ENCODE peak calls at places on chromosomes 12 and 14, in four cellular contexts. U, I, C and G are unnamed samples.

GRCh38 chr12:79534029-79534867 is 156.5 kb downstream of the PAWR start:
- DNase-seq in C (no peak), I (no peak), U (no peak), G (no peak)

GRCh38 chr14:78164226-78164853 is 5.8 kb upstream of the NRXN3 start:
- DNase-seq in U (peak), I (no peak), C (peak), G (no peak)

GRCh38 chr12:12585115-12585862 is 22.6 kb upstream of the DUSP16 start:
- DNase-seq in C (no peak), U (peak), I (no peak), G (no peak)

GRCh38 chr14:53953828-53954550 is 2.6 kb downstream of the BMP4 start:
- DNase-seq in U (peak), I (peak), C (peak), G (no peak)

GRCh38 chr14:92956961-92957360 is 34.0 kb downstream of the CHGA start:
- DNase-seq in C (no peak), U (no peak), I (no peak), G (no peak)

GRCh38 chr12:48861111-48861510 is 4.6 kb downstream of the RND1 start:
- DNase-seq in I (no peak), U (no peak), C (no peak), G (no peak)

GRCh38 chr12:96108321-96108720 is 72.9 kb upstream of the LTA4H start:
- DNase-seq in I (no peak), U (no peak), C (peak), G (no peak)

GRCh38 chr12:29572938-29573337 is 75.5 kb upstream of the OVCH1 start:
- DNase-seq in I (no peak), C (no peak), U (no peak), G (no peak)

GRCh38 chr12:92272301-92272964 is 126.8 kb upstream of the BTG1 start:
- DNase-seq in I (no peak), U (no peak), C (no peak), G (no peak)

GRCh38 chr14:106822905-106823304 is 1296.5 kb downstream of the TMEM121 start:
- DNase-seq in U (no peak), C (no peak), I (no peak), G (no peak)

GRCh38 chr12:115750340-115750739 is 527.2 kb downstream of the MED13L start:
- DNase-seq in C (no peak), I (no peak), U (no peak), G (no peak)

GRCh38 chr12:77746108-77746507 is 84.6 kb upstream of the NAV3 start:
- DNase-seq in U (no peak), I (no peak), C (no peak), G (peak)

GRCh38 chr12:72273851-72274284 is 1.7 kb downstream of the TRHDE start:
- DNase-seq in C (no peak), U (no peak), I (peak), G (no peak)

GRCh38 chr12:56338643-56339422 is at the start of gene IL23A:
- DNase-seq in I (no peak), U (no peak), C (peak), G (peak)

GRCh38 chr12:118183155-118183554 is 47.2 kb downstream of the PEBP1 start:
- DNase-seq in C (no peak), U (no peak), I (no peak), G (no peak)

GRCh38 chr12:20883288-20883687 is 72.8 kb downstream of the SLCO1B3 start:
- DNase-seq in C (peak), U (no peak), I (no peak), G (no peak)

GRCh38 chr12:84937383-84937782 is 24.8 kb upstream of the SLC6A15 start:
- DNase-seq in C (no peak), U (no peak), I (no peak), G (no peak)

GRCh38 chr14:50666772-50667490 is 1.2 kb downstream of the SAV1 start:
- DNase-seq in C (peak), I (peak), U (peak), G (no peak)

GRCh38 chr14:50668852-50669194 is 717 bp upstream of the SAV1 start:
- DNase-seq in C (no peak), I (no peak), U (no peak), G (no peak)

GRCh38 chr14:50669441-50669986 is 1.4 kb upstream of the SAV1 start:
- DNase-seq in U (no peak), C (no peak), I (no peak), G (no peak)

GRCh38 chr14:50667491-50668007 is 557 bp downstream of the SAV1 start:
- DNase-seq in I (peak), U (no peak), C (peak), G (no peak)

DNA sequence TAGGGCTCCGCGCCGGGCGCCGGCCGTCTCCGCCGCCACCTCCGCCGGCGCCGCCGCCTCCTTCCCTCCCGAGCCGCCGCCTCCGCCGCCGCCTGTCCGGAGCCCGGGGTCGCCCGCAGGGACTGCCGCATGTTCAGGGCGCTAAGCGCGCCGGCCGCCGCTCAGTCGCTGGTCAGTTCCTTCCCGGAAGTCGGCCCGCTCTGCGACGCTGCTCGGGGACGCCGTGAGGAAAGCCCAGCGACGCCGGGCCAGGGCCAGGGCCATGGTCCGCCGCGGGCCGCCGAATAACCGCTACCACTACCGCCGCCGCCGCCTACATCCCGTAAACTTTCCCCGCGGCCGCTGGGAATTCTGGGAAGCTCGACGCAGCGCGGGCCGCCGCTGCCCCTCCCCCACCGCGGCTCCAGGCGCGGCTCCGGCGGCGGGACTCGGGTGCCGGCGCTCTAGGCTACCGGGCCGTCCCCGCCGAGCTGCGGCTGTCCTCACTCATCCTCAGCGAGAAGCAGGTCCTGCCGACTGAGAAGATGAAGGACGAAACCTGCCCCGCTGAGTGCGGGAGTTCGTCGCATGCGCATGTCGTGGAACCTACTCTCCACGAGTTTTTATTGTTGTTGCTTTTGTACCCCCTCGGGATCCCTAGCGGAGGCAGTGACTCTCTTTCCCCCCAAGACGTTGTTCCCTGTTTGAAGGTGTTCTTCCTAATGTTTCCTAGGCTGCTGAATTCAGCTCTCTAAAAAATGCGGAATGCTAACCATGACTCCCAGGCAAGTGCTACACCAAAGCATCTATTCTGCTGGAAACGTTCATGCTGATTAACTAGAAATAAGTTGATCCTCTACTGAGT is at the start of gene SAV1:
- DNase-seq in C (peak), I (peak), U (peak), G (no peak)
- TF ChIP-seq EP300 in C (peak), I (peak), U (no peak), G (no peak)

DNA sequence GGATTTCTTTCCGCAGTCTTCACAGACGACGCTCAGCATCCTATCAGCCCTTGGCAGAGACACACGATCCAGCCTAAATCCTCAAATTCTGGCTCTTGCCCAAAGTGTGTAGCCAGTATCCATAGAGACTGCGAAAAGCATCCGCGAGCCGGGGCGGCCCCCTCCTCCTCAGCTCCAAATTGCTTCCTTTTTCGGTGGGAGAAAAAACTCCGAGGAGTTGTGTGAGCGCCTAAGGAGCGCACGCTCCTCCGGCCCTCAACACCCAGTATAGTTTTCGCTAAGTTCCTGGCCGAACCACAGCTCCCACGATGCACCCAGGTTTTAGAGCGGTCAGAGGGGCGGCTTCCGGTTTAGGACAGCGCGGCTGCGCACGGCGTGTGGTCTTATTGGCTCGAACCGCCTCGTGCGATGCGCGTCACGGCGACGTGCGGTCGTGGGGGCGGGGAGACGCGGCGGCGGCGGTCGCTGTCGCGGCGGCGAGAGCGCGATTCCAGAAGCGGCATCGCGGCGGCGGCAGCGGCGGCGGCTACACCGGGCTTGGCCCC is at the start of gene ADIPOR2:
- DNase-seq in C (peak), I (peak), U (peak), G (peak)
- TF ChIP-seq EP300 in C (no peak), I (no peak), U (peak), G (no peak)

GRCh38 chr14:93984987-93985410 is 8.6 kb upstream of the ASB2 start:
- DNase-seq in I (no peak), U (peak), C (peak), G (no peak)
- TF ChIP-seq EP300 in I (no peak), U (no peak), C (no peak), G (no peak)

DNA sequence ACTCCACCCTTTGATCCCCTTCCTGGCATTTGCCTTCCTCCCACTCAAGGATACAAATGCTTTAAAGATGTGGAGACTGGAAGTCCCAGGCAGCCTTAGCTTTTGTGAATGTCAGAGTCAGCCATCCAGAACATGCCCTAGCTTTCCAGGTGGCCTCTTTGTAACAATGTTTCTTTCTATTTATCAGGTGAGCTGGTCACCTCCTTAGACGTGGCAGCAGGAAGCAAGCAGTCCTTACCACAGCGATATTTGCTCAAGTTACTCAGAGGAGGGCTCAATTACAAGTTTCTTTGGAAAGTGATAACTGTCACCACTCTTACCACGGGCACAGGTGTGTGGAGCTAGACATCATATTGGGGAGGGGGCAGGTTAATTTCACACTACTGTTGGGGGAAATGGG is 4.8 kb downstream of the GALNT6 start:
- DNase-seq in U (no peak), C (no peak), I (no peak), G (no peak)
- TF ChIP-seq EP300 in U (no peak), C (no peak), I (no peak), G (no peak)

DNA sequence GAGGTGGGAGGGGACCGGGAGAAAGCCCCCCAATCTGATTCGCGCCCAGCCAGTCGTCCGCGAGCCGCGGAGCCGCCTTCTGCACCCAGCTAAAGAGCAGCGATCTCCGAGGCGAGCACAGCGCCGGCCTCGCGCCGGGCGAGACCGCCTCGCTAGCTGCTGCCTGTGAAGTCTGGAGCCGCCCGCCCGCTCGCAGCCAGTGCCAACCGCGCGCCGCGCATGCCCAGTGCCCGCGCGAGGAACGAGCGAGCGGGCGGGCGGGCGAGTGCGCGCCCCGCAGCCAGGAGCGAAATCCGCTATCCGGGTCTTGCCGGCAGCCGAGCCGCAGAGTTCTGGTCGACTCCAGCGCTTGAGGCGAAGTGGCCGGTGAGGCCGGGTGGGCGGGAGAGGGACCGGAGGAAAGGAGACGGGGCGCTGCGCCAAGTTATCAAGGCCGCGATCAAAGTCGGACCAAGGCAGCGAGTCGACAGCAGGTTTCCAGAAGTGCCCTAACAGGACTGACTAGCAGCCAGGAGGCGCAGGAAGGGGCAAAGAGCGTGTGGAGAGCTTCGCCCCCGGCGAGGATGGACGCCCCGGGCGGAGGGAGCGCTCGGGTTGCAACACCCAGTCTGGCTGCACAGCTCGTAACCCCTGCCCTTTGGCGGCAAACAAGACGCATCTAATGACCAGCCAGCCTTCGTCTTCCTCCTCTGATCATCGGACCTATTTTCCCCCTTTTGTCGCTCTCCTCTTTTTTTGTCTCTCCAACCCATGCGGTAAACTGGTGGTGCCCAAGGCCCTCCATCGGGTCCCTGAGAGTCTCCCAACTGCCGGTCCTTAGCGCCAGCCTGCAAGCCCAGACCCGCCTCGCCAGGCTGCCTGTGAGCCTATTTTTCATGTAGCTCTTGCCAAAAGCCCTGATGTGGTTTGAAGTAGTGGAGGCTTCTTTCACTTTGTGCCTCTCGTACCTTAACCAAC is at the start of gene EPS8:
- DNase-seq in C (peak), U (peak), I (peak), G (peak)
- TF ChIP-seq EP300 in C (no peak), U (no peak), I (peak), G (peak)

GRCh38 chr12:59874781-59875180 is 279.0 kb downstream of the SLC16A7 start:
- DNase-seq in I (no peak), U (no peak), C (no peak), G (no peak)
- TF ChIP-seq EP300 in I (no peak), U (no peak), C (no peak), G (no peak)

DNA sequence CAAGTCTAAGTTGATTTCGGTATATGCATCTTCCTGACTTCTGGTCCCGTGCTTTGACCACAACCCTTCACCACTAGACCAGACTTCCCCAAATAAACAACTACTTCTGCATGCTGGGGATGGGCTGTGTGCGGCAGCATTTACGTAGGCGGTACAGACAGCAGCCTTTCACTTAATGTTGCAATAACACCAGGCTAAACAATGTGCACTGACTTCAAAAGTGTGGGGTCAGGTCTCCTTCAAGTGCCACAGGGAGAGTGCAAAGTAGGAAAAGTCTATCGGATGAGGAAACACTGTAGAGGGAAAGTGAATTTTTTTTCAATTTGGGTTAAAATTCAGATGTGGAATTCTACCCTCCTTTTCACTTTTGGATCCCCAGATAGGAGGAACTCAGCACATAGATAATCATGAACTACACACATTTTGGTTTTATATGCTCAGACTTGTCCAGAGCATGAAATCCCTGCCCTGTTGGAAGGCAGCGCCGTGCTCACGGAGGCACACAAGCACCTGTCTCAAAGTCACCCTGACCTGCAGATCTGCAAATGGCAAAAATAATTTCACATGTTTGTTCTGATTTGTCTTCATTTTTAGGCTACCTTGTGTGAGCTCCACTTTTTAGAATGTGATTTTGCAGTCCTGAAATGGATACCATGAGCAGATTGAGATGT is 3.6 kb upstream of the FOS start:
- DNase-seq in C (peak), U (no peak), I (no peak), G (peak)
- TF ChIP-seq EP300 in C (peak), U (no peak), I (peak), G (peak)

GRCh38 chr14:90396342-90397339 is at the start of gene CALM1:
- DNase-seq in U (peak), C (peak), I (peak), G (peak)
- TF ChIP-seq EP300 in U (no peak), C (peak), I (no peak), G (peak)

DNA sequence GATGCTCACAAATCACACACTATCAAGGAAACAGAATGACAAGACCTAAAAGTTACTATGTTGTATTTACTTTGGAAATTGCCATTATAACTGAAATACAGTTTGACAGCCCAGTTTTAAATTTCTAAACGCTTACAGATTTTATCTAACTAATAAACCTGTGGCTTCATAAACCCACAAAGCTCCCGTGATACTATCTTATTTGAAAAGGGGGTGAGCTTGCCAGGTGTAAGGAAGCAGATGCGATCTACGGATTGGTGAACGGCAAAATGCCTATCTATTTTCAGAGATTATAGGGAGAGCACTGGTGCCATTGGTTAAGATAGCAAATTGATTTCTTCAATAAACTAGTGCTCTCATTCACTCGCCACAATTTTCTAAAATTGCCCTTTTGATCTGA is 485.5 kb downstream of the BCAT1 start:
- DNase-seq in C (no peak), U (no peak), I (no peak), G (no peak)
- TF ChIP-seq EP300 in C (no peak), U (no peak), I (no peak), G (no peak)